ENCODE peak calls at places on chromosomes 5 and 9, in six cellular contexts. H is left ventricle myocardium superior, G is IMR-90, J is H1, C is ovary, P is GM03348. Z is an unnamed sample.

GRCh38 chr5:67971223-67971830 is 244.2 kb upstream of the PIK3R1 start:
- DNase-seq in H (no peak), G (peak), J (no peak), C (peak), P (peak), Z (peak)

GRCh38 chr5:179294891-179295777 is 50.1 kb downstream of the ADAMTS2 start:
- DNase-seq in H (no peak), G (no peak), J (no peak), C (no peak), P (peak), Z (peak)

GRCh38 chr5:124746252-124746915 is at the start of gene ZNF608:
- DNase-seq in H (no peak), G (peak), J (peak), C (peak), P (no peak), Z (peak)

GRCh38 chr5:1786621-1787471 is 12.8 kb downstream of the MRPL36 start:
- DNase-seq in H (peak), G (no peak), J (no peak), C (no peak), P (no peak), Z (no peak)

GRCh38 chr5:88674262-88675158 is 208.5 kb downstream of the MEF2C start:
- DNase-seq in H (no peak), G (no peak), J (peak), C (no peak), P (peak), Z (no peak)

GRCh38 chr9:16309350-16310271 is 560.9 kb downstream of the BNC2 start:
- DNase-seq in H (peak), G (peak), J (no peak), C (peak), P (no peak), Z (no peak)

GRCh38 chr9:12818431-12819000 is 43.7 kb downstream of the LURAP1L start:
- DNase-seq in H (no peak), G (peak), J (no peak), C (no peak), P (peak), Z (peak)

GRCh38 chr5:105868038-105868775 is 1802.5 kb downstream of the EFNA5 start:
- DNase-seq in H (no peak), G (no peak), J (no peak), C (no peak), P (no peak), Z (no peak)

GRCh38 chr9:2597483-2597882 is 24.1 kb upstream of the VLDLR start:
- DNase-seq in H (no peak), G (peak), J (no peak), C (no peak), P (no peak), Z (no peak)

GRCh38 chr5:176629853-176630680 is at the start of the genes EIF4E1B and SNCB:
- DNase-seq in H (peak), G (no peak), J (peak), C (no peak), P (peak), Z (no peak)

GRCh38 chr5:41009228-41009627 is 61.9 kb downstream of the MROH2B start:
- DNase-seq in H (no peak), G (peak), J (no peak), C (no peak), P (no peak), Z (no peak)

GRCh38 chr5:153159611-153160010 is 330.9 kb upstream of the GRIA1 start:
- DNase-seq in H (no peak), G (no peak), J (no peak), C (no peak), P (peak), Z (no peak)